ENCODE peak calls at places on chromosomes 4 and X, in four cellular contexts. V is stimulated activated CD8-positive, alpha-beta memory T cell treated with anti-CD3 and anti-CD28 coated beads, Interleukin-7, amount 100 ng/mL, for 1 hour; O is GM12878; S is tibial nerve. G is an unnamed sample.

GRCh38 chr4:78214078-78214477 is 157.0 kb downstream of the FRAS1 start:
- DNase-seq in S (no peak), O (no peak), V (no peak), G (no peak)

GRCh38 chrX:128106630-128107029 is 54.4 kb upstream of the ACTRT1 start:
- DNase-seq in O (no peak), S (no peak), V (no peak), G (no peak)

GRCh38 chr4:108146346-108146745 is 22.4 kb downstream of the LEF1 start:
- DNase-seq in O (no peak), V (no peak), S (no peak), G (no peak)

GRCh38 chr4:90127706-90128345 is 632 bp downstream of the CCSER1 start:
- DNase-seq in S (no peak), O (no peak), V (no peak), G (no peak)

GRCh38 chr4:80365928-80366327 is 30.4 kb downstream of the CFAP299 start:
- DNase-seq in O (peak), S (peak), V (peak), G (peak)

GRCh38 chr4:103197765-103198110 is 405 bp downstream of the CENPE start:
- DNase-seq in V (no peak), S (no peak), O (no peak), G (no peak)

GRCh38 chr4:681736-682451 is 7.1 kb downstream of the SLC49A3 start:
- DNase-seq in O (no peak), S (no peak), V (no peak), G (no peak)

GRCh38 chrX:107731831-107732502 is 43.6 kb downstream of the TSC22D3 start:
- DNase-seq in V (no peak), O (no peak), S (peak), G (peak)

GRCh38 chrX:11724122-11725017 is 33.7 kb upstream of the MSL3 start:
- DNase-seq in S (peak), O (no peak), V (no peak), G (peak)

GRCh38 chr4:2352171-2352570 is 66.3 kb downstream of the ZFYVE28 start:
- DNase-seq in O (no peak), V (no peak), S (no peak), G (no peak)

GRCh38 chr4:95363966-95364365 is 184.8 kb downstream of the UNC5C start:
- DNase-seq in O (no peak), S (no peak), V (no peak), G (no peak)

GRCh38 chr4:87430038-87430437 is 7.7 kb downstream of the NUDT9 start:
- DNase-seq in V (no peak), O (no peak), S (no peak), G (no peak)